ENCODE peak calls at places on chromosomes 7 and 10, in seven cellular contexts. One of them, this sample, is unnamed.

GRCh38 chr10:96693431-96693830 is 26.9 kb downstream of the PIK3AP1 start:
- DNase-seq in iPS-NIHi11: no peak
- DNase-seq in activated CD4-positive, alpha-beta T cell treated with anti-CD3 and anti-CD28 coated beads, Interleukin-2, amount 50 U/mL, for 4 hours: no peak
- DNase-seq in brain pericyte: no peak
- DNase-seq in nephron progenitor cell: no peak
- DNase-seq in CD8-positive, alpha-beta T cell: no peak
- DNase-seq in activated T-helper 1 cell treated with anti-CD3 and anti-CD28 coated beads, Interleukin-2, amount 50 U/mL, for 16 hours: no peak
- DNase-seq in this sample: no peak

GRCh38 chr10:73218466-73219191 is 28.4 kb downstream of the DNAJC9 start:
- DNase-seq in activated CD4-positive, alpha-beta T cell treated with anti-CD3 and anti-CD28 coated beads, Interleukin-2, amount 50 U/mL, for 4 hours: no peak
- DNase-seq in activated T-helper 1 cell treated with anti-CD3 and anti-CD28 coated beads, Interleukin-2, amount 50 U/mL, for 16 hours: no peak
- DNase-seq in brain pericyte: no peak
- DNase-seq in nephron progenitor cell: no peak
- DNase-seq in iPS-NIHi11: peak; percentile 36
- DNase-seq in CD8-positive, alpha-beta T cell: no peak
- DNase-seq in this sample: no peak

GRCh38 chr7:95141755-95142154 is 182.6 kb downstream of the PON1 start:
- DNase-seq in CD8-positive, alpha-beta T cell: no peak
- DNase-seq in activated T-helper 1 cell treated with anti-CD3 and anti-CD28 coated beads, Interleukin-2, amount 50 U/mL, for 16 hours: no peak
- DNase-seq in nephron progenitor cell: no peak
- DNase-seq in brain pericyte: no peak
- DNase-seq in iPS-NIHi11: no peak
- DNase-seq in activated CD4-positive, alpha-beta T cell treated with anti-CD3 and anti-CD28 coated beads, Interleukin-2, amount 50 U/mL, for 4 hours: no peak
- DNase-seq in this sample: no peak

GRCh38 chr7:157339777-157340677 is 3.2 kb downstream of the DNAJB6 start:
- DNase-seq in iPS-NIHi11: peak; percentile 61
- DNase-seq in nephron progenitor cell: peak; percentile 67
- DNase-seq in brain pericyte: no peak
- DNase-seq in CD8-positive, alpha-beta T cell: peak; percentile 45
- DNase-seq in activated T-helper 1 cell treated with anti-CD3 and anti-CD28 coated beads, Interleukin-2, amount 50 U/mL, for 16 hours: peak; percentile 26
- DNase-seq in activated CD4-positive, alpha-beta T cell treated with anti-CD3 and anti-CD28 coated beads, Interleukin-2, amount 50 U/mL, for 4 hours: peak; percentile 64
- DNase-seq in this sample: peak; percentile 49

GRCh38 chr10:112801004-112801403 is 149.0 kb upstream of the TCF7L2 start:
- DNase-seq in CD8-positive, alpha-beta T cell: no peak
- DNase-seq in activated CD4-positive, alpha-beta T cell treated with anti-CD3 and anti-CD28 coated beads, Interleukin-2, amount 50 U/mL, for 4 hours: no peak
- DNase-seq in activated T-helper 1 cell treated with anti-CD3 and anti-CD28 coated beads, Interleukin-2, amount 50 U/mL, for 16 hours: no peak
- DNase-seq in iPS-NIHi11: no peak
- DNase-seq in brain pericyte: no peak
- DNase-seq in nephron progenitor cell: no peak
- DNase-seq in this sample: no peak

GRCh38 chr7:114710495-114710894 is 211.4 kb upstream of the MDFIC start:
- DNase-seq in CD8-positive, alpha-beta T cell: no peak
- DNase-seq in brain pericyte: no peak
- DNase-seq in activated T-helper 1 cell treated with anti-CD3 and anti-CD28 coated beads, Interleukin-2, amount 50 U/mL, for 16 hours: no peak
- DNase-seq in activated CD4-positive, alpha-beta T cell treated with anti-CD3 and anti-CD28 coated beads, Interleukin-2, amount 50 U/mL, for 4 hours: no peak
- DNase-seq in nephron progenitor cell: no peak
- DNase-seq in iPS-NIHi11: no peak
- DNase-seq in this sample: no peak

GRCh38 chr10:62814901-62815372 is 1.2 kb downstream of the EGR2 start:
- DNase-seq in activated T-helper 1 cell treated with anti-CD3 and anti-CD28 coated beads, Interleukin-2, amount 50 U/mL, for 16 hours: no peak
- DNase-seq in brain pericyte: no peak
- DNase-seq in nephron progenitor cell: peak; percentile 53
- DNase-seq in activated CD4-positive, alpha-beta T cell treated with anti-CD3 and anti-CD28 coated beads, Interleukin-2, amount 50 U/mL, for 4 hours: peak; percentile 43
- DNase-seq in iPS-NIHi11: peak; percentile 29
- DNase-seq in CD8-positive, alpha-beta T cell: no peak
- DNase-seq in this sample: no peak

GRCh38 chr10:63515002-63515763 is 6.0 kb upstream of the REEP3 start:
- DNase-seq in nephron progenitor cell: no peak
- DNase-seq in iPS-NIHi11: peak; percentile 60
- DNase-seq in activated CD4-positive, alpha-beta T cell treated with anti-CD3 and anti-CD28 coated beads, Interleukin-2, amount 50 U/mL, for 4 hours: no peak
- DNase-seq in activated T-helper 1 cell treated with anti-CD3 and anti-CD28 coated beads, Interleukin-2, amount 50 U/mL, for 16 hours: no peak
- DNase-seq in CD8-positive, alpha-beta T cell: no peak
- DNase-seq in brain pericyte: no peak
- DNase-seq in this sample: no peak

GRCh38 chr10:688621-689426 is 644 bp downstream of the DIP2C start:
- DNase-seq in activated CD4-positive, alpha-beta T cell treated with anti-CD3 and anti-CD28 coated beads, Interleukin-2, amount 50 U/mL, for 4 hours: no peak
- DNase-seq in CD8-positive, alpha-beta T cell: no peak
- DNase-seq in brain pericyte: no peak
- DNase-seq in nephron progenitor cell: peak; percentile 63
- DNase-seq in activated T-helper 1 cell treated with anti-CD3 and anti-CD28 coated beads, Interleukin-2, amount 50 U/mL, for 16 hours: no peak
- DNase-seq in iPS-NIHi11: peak; percentile 74
- DNase-seq in this sample: no peak

GRCh38 chr10:32893431-32893830 is 64.6 kb downstream of the ITGB1 start:
- DNase-seq in activated CD4-positive, alpha-beta T cell treated with anti-CD3 and anti-CD28 coated beads, Interleukin-2, amount 50 U/mL, for 4 hours: no peak
- DNase-seq in CD8-positive, alpha-beta T cell: no peak
- DNase-seq in iPS-NIHi11: peak; percentile 56
- DNase-seq in brain pericyte: no peak
- DNase-seq in nephron progenitor cell: no peak
- DNase-seq in activated T-helper 1 cell treated with anti-CD3 and anti-CD28 coated beads, Interleukin-2, amount 50 U/mL, for 16 hours: no peak
- DNase-seq in this sample: no peak

GRCh38 chr10:86366033-86366901 is at the start of gene GRID1:
- DNase-seq in iPS-NIHi11: peak; percentile 92
- DNase-seq in activated CD4-positive, alpha-beta T cell treated with anti-CD3 and anti-CD28 coated beads, Interleukin-2, amount 50 U/mL, for 4 hours: peak; percentile 9
- DNase-seq in brain pericyte: no peak
- DNase-seq in nephron progenitor cell: peak; percentile 73
- DNase-seq in CD8-positive, alpha-beta T cell: no peak
- DNase-seq in activated T-helper 1 cell treated with anti-CD3 and anti-CD28 coated beads, Interleukin-2, amount 50 U/mL, for 16 hours: no peak
- DNase-seq in this sample: no peak